ENCODE peak calls at places on chromosomes 2 and 18, in seven cellular contexts. T, Q, M, A, G, R and S are unnamed samples.

GRCh38 chr2:181752301-181752700 is 72.0 kb upstream of the NEUROD1 start:
- DNase-seq in T (peak; percentile 88), Q (peak; percentile 24), M (no peak), A (no peak), G (no peak), R (no peak), S (no peak)

GRCh38 chr2:99636432-99637034 is 146.7 kb upstream of the REV1 start:
- DNase-seq in T (no peak), Q (no peak), M (no peak), A (no peak), G (peak; percentile 41), R (no peak), S (no peak)

GRCh38 chr18:8744038-8744437 is 38.7 kb downstream of the MTCL1 start:
- DNase-seq in T (no peak), Q (no peak), M (no peak), A (no peak), G (peak; percentile 65), R (no peak), S (no peak)

GRCh38 chr2:118249970-118250369 is 161.7 kb downstream of the INSIG2 start:
- DNase-seq in T (no peak), Q (no peak), M (no peak), A (no peak), G (no peak), R (no peak), S (no peak)

GRCh38 chr2:137435176-137435575 is 529.1 kb upstream of the HNMT start:
- DNase-seq in T (no peak), Q (no peak), M (no peak), A (peak; percentile 0), G (no peak), R (no peak), S (no peak)

GRCh38 chr2:146465460-146465859 is 1379.4 kb upstream of the ACVR2A start:
- DNase-seq in T (no peak), Q (no peak), M (no peak), A (no peak), G (no peak), R (no peak), S (no peak)

GRCh38 chr2:62964050-62964449 is 86.6 kb upstream of the OTX1 start:
- DNase-seq in T (no peak), Q (no peak), M (no peak), A (no peak), G (no peak), R (no peak), S (no peak)

GRCh38 chr2:88540346-88540745 is 86.9 kb downstream of the EIF2AK3 start:
- DNase-seq in T (peak; percentile 63), Q (no peak), M (no peak), A (no peak), G (no peak), R (no peak), S (no peak)

GRCh38 chr18:62788891-62789290 is 73.5 kb downstream of the PHLPP1 start:
- DNase-seq in T (no peak), Q (no peak), M (no peak), A (no peak), G (no peak), R (no peak), S (peak; percentile 26)

GRCh38 chr18:57328665-57329064 is 23.7 kb upstream of the ST8SIA3 start:
- DNase-seq in T (no peak), Q (no peak), M (no peak), A (no peak), G (no peak), R (no peak), S (no peak)

GRCh38 chr2:150438654-150439053 is 48.8 kb downstream of the RND3 start:
- DNase-seq in T (peak; percentile 40), Q (no peak), M (no peak), A (no peak), G (no peak), R (no peak), S (no peak)

GRCh38 chr2:69559696-69560482 is 83.7 kb downstream of the AAK1 start:
- DNase-seq in T (peak; percentile 76), Q (peak; percentile 86), M (peak; percentile 63), A (peak; percentile 76), G (peak; percentile 56), R (peak; percentile 79), S (peak; percentile 72)

GRCh38 chr2:231364961-231365810 is 30.3 kb upstream of the B3GNT7 start:
- DNase-seq in T (peak; percentile 95), Q (peak; percentile 92), M (no peak), A (peak; percentile 72), G (peak; percentile 13), R (no peak), S (peak; percentile 82)

GRCh38 chr2:239190346-239190745 is 210.5 kb downstream of the HDAC4 start:
- DNase-seq in T (no peak), Q (no peak), M (no peak), A (no peak), G (no peak), R (no peak), S (no peak)

GRCh38 chr2:52135235-52135634 is 1103.3 kb upstream of the NRXN1 start:
- DNase-seq in T (no peak), Q (no peak), M (no peak), A (peak; percentile 43), G (no peak), R (no peak), S (no peak)

GRCh38 chr2:144596074-144596871 is 76.4 kb upstream of the ZEB2 start:
- DNase-seq in T (peak; percentile 39), Q (peak; percentile 33), M (no peak), A (peak; percentile 81), G (peak; percentile 74), R (peak; percentile 71), S (peak; percentile 45)

GRCh38 chr2:174908284-174908683 is 96.9 kb downstream of the CHN1 start:
- DNase-seq in T (no peak), Q (no peak), M (no peak), A (no peak), G (no peak), R (peak; percentile 7), S (no peak)

GRCh38 chr18:46013484-46014189 is 46.5 kb upstream of the EPG5 start:
- DNase-seq in T (no peak), Q (no peak), M (no peak), A (no peak), G (peak; percentile 27), R (peak; percentile 77), S (no peak)

GRCh38 chr18:22493255-22493654 is 75.5 kb upstream of the CTAGE1 start:
- DNase-seq in T (no peak), Q (no peak), M (no peak), A (no peak), G (no peak), R (no peak), S (peak; percentile 58)

GRCh38 chr2:52340185-52340584 is 1308.3 kb upstream of the NRXN1 start:
- DNase-seq in T (no peak), Q (no peak), M (no peak), A (peak; percentile 13), G (no peak), R (no peak), S (peak; percentile 7)

GRCh38 chr2:100857915-100858314 is 38.0 kb downstream of the NPAS2 start:
- DNase-seq in T (peak; percentile 76), Q (no peak), M (no peak), A (peak; percentile 95), G (no peak), R (no peak), S (no peak)

DNA sequence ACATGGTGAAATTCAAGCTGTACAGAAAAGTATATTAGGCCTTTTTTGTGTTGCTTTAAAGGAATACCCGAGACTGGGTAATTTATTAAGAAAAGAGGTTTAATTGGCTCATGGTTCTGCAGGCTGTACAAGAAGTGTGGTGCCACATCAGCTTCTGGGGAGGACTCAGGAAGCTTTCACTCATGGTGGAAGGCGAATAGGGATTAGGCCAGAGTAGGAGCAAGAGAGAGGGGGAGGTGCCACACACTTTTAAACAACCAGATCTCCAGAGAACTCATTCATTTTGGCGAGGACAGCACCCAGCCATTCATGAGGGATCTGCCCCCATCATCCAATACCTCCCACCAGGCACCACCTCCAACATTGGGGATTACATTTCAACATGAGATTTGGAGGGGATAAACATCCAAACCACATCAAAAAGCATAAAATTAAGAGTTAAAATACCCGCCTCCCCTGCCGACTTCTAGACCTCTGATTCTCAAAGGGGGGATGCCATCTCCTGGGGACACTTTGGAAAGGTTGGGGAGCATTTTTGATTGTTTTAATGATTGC is 15.1 kb upstream of the LIPG start:
- DNase-seq in T (no peak), Q (no peak), M (no peak), A (no peak), G (no peak), R (no peak), S (no peak)
- H2AFZ ChIP-seq in T (no peak overlapping the region), Q (no peak overlapping the region), M (no peak overlapping the region), A (no peak overlapping the region), G (no peak overlapping the region), R (no peak overlapping the region), S (no peak overlapping the region)

DNA sequence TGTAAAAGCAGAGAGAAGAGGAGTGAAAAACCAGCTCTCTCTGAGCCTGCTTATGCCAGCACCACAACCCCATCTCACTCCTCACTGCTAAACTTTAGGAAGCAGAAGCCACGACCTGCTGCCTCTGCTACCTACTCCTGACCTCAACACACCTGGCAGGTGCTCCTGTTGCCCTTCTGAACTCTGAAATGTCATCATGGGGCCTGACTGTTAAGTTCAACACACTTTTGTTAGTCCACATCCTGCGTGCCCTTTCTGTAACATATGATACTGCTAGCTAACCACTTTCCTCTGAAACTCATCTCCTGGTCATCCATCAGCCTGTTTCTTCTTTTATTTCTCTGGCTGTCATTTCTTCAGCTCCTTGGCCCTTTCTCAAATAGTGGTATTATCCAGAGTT is 118.1 kb downstream of the EPB41L3 start:
- DNase-seq in T (no peak), Q (no peak), M (no peak), A (no peak), G (no peak), R (no peak), S (no peak)
- H3K36me3 ChIP-seq in T (no peaks in the 10 kb centered on the region), Q (no peaks in the 10 kb centered on the region), M (no peaks in the 10 kb centered on the region), A (no peaks in the 10 kb centered on the region), G (no peaks in the 10 kb centered on the region), R (no peaks in the 10 kb centered on the region), S (no peaks in the 10 kb centered on the region)

DNA sequence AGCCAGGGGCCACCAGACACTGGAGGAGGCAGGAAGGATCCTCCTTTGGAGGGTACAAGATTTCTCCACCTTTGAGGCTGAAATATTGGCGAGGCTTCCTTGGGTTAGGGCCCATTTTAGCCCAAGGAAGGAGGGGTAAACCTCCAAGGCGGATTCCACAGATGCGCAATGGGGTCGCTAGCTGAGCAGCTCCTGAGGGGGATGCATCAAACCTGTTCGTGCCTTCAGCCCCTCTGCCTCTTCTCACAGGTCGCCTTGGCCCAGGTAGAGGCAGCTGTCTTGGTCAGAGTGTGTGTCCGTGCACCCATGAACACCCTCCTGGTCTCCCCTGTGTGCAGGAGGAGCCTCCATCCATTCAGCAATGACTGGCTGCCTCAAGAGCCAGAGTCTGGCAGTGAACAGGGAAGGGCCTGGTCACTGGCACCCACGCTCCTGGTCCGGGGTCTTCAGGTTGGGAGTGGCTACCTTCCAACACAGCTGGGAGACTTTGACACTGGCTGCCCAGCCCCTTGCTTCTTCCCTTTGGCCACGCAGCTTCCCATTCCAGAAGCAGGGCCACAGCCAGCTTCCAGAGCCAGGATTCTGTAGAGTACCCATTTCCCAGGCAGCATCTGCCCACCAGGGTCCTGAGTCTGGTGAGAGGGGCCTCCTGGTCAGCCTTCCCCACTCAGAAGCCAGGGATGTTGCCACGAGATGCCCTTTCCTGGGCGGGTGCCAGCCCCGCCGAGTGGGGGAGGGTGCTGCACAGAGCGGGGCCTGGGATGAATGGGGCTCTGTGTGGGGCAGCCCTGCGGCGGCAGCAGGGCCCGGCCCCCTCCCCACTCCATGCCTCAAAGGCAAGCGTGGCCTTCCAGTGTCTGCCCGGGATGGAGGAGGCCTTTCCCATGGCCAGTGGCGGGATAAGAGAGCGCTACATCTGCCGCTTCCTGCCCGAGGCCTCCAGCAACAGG is 95.8 kb upstream of the GPC1 start:
- DNase-seq in T (no peak), Q (no peak), M (no peak), A (no peak), G (no peak), R (no peak), S (no peak)
- H2AFZ ChIP-seq in T (no peak overlapping the region), Q (no peak overlapping the region), M (no peak overlapping the region), A (no peak overlapping the region), G (no peak overlapping the region), R (no peak overlapping the region), S (no peak overlapping the region)

GRCh38 chr2:159375241-159375640 is 88.7 kb upstream of the WDSUB1 start:
- DNase-seq in T (no peak), Q (no peak), M (no peak), A (no peak), G (no peak), R (no peak), S (no peak)
- H3K36me3 ChIP-seq in T (no peaks in the 10 kb centered on the region), Q (no peaks in the 10 kb centered on the region), M (peaks cover 76% of the 10 kb centered on the region), A (no peaks in the 10 kb centered on the region), G (no peaks in the 10 kb centered on the region), R (no peaks in the 10 kb centered on the region), S (no peaks in the 10 kb centered on the region)